ENCODE peak calls at places on chromosome 5, in eight cellular contexts. W is epithelial cell of esophagus; O is upper lobe of left lung; E is stimulated activated CD4-positive, alpha-beta T cell treated with anti-CD3 and anti-CD28 coated beads, Interleukin-1b, Interleukin-23, amount 100 ng/mL, for 4 hours; R is endothelial cell; U is Panc1; F is heart right ventricle; H is fibroblast of pulmonary artery. L is an unnamed sample.

GRCh38 chr5:57316798-57317327 is 143.0 kb downstream of the GPBP1 start:
- DNase-seq in W (peak; percentile 80), O (no peak), E (no peak), R (no peak), U (no peak), F (no peak), H (peak; percentile 99), L (no peak)

GRCh38 chr5:169098331-169099121 is 202.4 kb downstream of the SLIT3 start:
- DNase-seq in W (no peak), O (no peak), E (no peak), R (no peak), U (no peak), F (no peak), H (no peak), L (no peak)

GRCh38 chr5:126490167-126490937 is 67.1 kb downstream of the GRAMD2B start:
- DNase-seq in W (peak; percentile 49), O (no peak), E (no peak), R (no peak), U (no peak), F (no peak), H (no peak), L (peak; percentile 57)

GRCh38 chr5:77761606-77762005 is 14.5 kb downstream of the TBCA start:
- DNase-seq in W (no peak), O (no peak), E (no peak), R (no peak), U (no peak), F (no peak), H (no peak), L (no peak)

GRCh38 chr5:140382866-140383265 is 18.8 kb upstream of the ANKHD1 start:
- DNase-seq in W (no peak), O (no peak), E (no peak), R (no peak), U (no peak), F (no peak), H (peak; percentile 11), L (no peak)

GRCh38 chr5:23385036-23385435 is 122.4 kb upstream of the PRDM9 start:
- DNase-seq in W (peak; percentile 55), O (no peak), E (no peak), R (no peak), U (no peak), F (no peak), H (no peak), L (no peak)

GRCh38 chr5:81315336-81315735 is 13.9 kb downstream of the ZCCHC9 start:
- DNase-seq in W (peak; percentile 63), O (no peak), E (no peak), R (no peak), U (no peak), F (no peak), H (peak; percentile 50), L (no peak)

GRCh38 chr5:149358294-149358651 is 427 bp downstream of the PCYOX1L start:
- DNase-seq in W (peak; percentile 10), O (no peak), E (peak; percentile 15), R (peak; percentile 18), U (no peak), F (peak; percentile 47), H (no peak), L (peak; percentile 93)

GRCh38 chr5:109865636-109866035 is 175.9 kb downstream of the MAN2A1 start:
- DNase-seq in W (peak; percentile 89), O (no peak), E (no peak), R (no peak), U (peak; percentile 83), F (no peak), H (peak; percentile 97), L (no peak)

GRCh38 chr5:36624277-36624676 is 17.9 kb downstream of the SLC1A3 start:
- DNase-seq in W (no peak), O (no peak), E (no peak), R (no peak), U (no peak), F (no peak), H (no peak), L (no peak)

GRCh38 chr5:161409471-161409870 is 137.1 kb downstream of the GABRB2 start:
- DNase-seq in W (no peak), O (no peak), E (no peak), R (no peak), U (no peak), F (no peak), H (no peak), L (no peak)

GRCh38 chr5:167861134-167861930 is 430.1 kb upstream of the WWC1 start:
- DNase-seq in W (peak; percentile 30), O (no peak), E (no peak), R (peak; percentile 62), U (no peak), F (peak; percentile 28), H (peak; percentile 39), L (no peak)

GRCh38 chr5:160500776-160501175 is 79.1 kb downstream of the PTTG1 start:
- DNase-seq in W (no peak), O (no peak), E (no peak), R (no peak), U (no peak), F (no peak), H (no peak), L (no peak)

GRCh38 chr5:147913786-147914185 is 7.4 kb upstream of the C5orf46 start:
- DNase-seq in W (peak; percentile 80), O (no peak), E (no peak), R (no peak), U (no peak), F (no peak), H (no peak), L (no peak)

GRCh38 chr5:372556-372910 is 51.0 kb downstream of the AHRR start:
- DNase-seq in W (no peak), O (peak; percentile 36), E (no peak), R (no peak), U (no peak), F (no peak), H (no peak), L (no peak)

GRCh38 chr5:7706214-7706613 is 144.7 kb downstream of the CFAP90 start:
- DNase-seq in W (no peak), O (no peak), E (no peak), R (no peak), U (no peak), F (no peak), H (no peak), L (no peak)

GRCh38 chr5:65117525-65117924 is 348.8 kb downstream of the CWC27 start:
- DNase-seq in W (no peak), O (no peak), E (no peak), R (no peak), U (no peak), F (no peak), H (no peak), L (no peak)

GRCh38 chr5:133274597-133274935 is 222.8 kb downstream of the HSPA4 start:
- DNase-seq in W (no peak), O (no peak), E (no peak), R (no peak), U (no peak), F (no peak), H (no peak), L (no peak)

GRCh38 chr5:66351822-66352221 is 207.7 kb downstream of the SREK1 start:
- DNase-seq in W (no peak), O (no peak), E (no peak), R (no peak), U (no peak), F (no peak), H (no peak), L (no peak)

GRCh38 chr5:101664071-101664791 is 631.9 kb downstream of the SLCO4C1 start:
- DNase-seq in W (no peak), O (no peak), E (no peak), R (no peak), U (no peak), F (no peak), H (no peak), L (no peak)

GRCh38 chr5:68535121-68535520 is 319.6 kb downstream of the PIK3R1 start:
- DNase-seq in W (no peak), O (no peak), E (no peak), R (no peak), U (no peak), F (no peak), H (no peak), L (no peak)

GRCh38 chr5:77851229-77852067 is 75.3 kb upstream of the TBCA start:
- DNase-seq in W (no peak), O (peak; percentile 88), E (no peak), R (peak; percentile 49), U (no peak), F (peak; percentile 27), H (peak; percentile 22), L (no peak)

GRCh38 chr5:172525633-172526360 is 71.5 kb upstream of the SH3PXD2B start:
- DNase-seq in W (no peak), O (no peak), E (no peak), R (no peak), U (no peak), F (no peak), H (no peak), L (peak; percentile 31)

GRCh38 chr5:58455966-58456365 is 3.9 kb downstream of the PLK2 start:
- DNase-seq in W (no peak), O (no peak), E (no peak), R (no peak), U (no peak), F (no peak), H (peak; percentile 40), L (no peak)

GRCh38 chr5:154260224-154260859 is 69.8 kb downstream of the GALNT10 start:
- DNase-seq in W (no peak), O (no peak), E (no peak), R (no peak), U (no peak), F (no peak), H (peak; percentile 28), L (no peak)

GRCh38 chr5:94849821-94850736 is 231.6 kb downstream of the SLF1 start:
- DNase-seq in W (peak; percentile 69), O (no peak), E (no peak), R (peak; percentile 22), U (no peak), F (no peak), H (peak; percentile 78), L (no peak)

GRCh38 chr5:86838078-86838477 is 220.3 kb downstream of the COX7C start:
- DNase-seq in W (no peak), O (no peak), E (no peak), R (no peak), U (no peak), F (no peak), H (no peak), L (no peak)

GRCh38 chr5:181207214-181207959 is 2.4 kb upstream of the TRIM7 start:
- DNase-seq in W (peak; percentile 89), O (no peak), E (peak; percentile 91), R (peak; percentile 73), U (peak; percentile 98), F (peak; percentile 80), H (peak; percentile 92), L (peak; percentile 75)

GRCh38 chr5:69295088-69295754 is 37.4 kb downstream of the CCDC125 start:
- DNase-seq in W (peak; percentile 43), O (no peak), E (no peak), R (no peak), U (no peak), F (no peak), H (peak; percentile 68), L (no peak)